ENCODE peak calls at places on chromosomes 6 and 20, in ten cellular contexts. B is mucosa of descending colon; A is iris pigment epithelial cell; G is activated naive CD4-positive, alpha-beta T cell treated with anti-CD3 and anti-CD28 coated beads, Interleukin-2, amount 50 U/mL, for 72 hours; S is head of caudate nucleus; O is foreskin fibroblast; D is HEK293T; T is neural crest cell; Z is psoas muscle; M is ovary. U is an unnamed sample.

GRCh38 chr20:16608265-16608636 is 35.0 kb upstream of the KIF16B start:
- DNase-seq in B (no peak), A (no peak), G (no peak), S (no peak), O (no peak), D (no peak), T (no peak), Z (no peak), M (no peak), U (no peak)

GRCh38 chr6:160454303-160454702 is 106.1 kb downstream of the SLC22A3 start:
- DNase-seq in B (no peak), A (no peak), G (no peak), S (no peak), O (no peak), D (no peak), T (no peak), Z (no peak), M (no peak), U (no peak)

GRCh38 chr20:31607640-31608255 is 2.7 kb downstream of the ID1 start:
- DNase-seq in B (no peak), A (peak; percentile 48), G (no peak), S (no peak), O (peak; percentile 34), D (no peak), T (no peak), Z (no peak), M (no peak), U (no peak)

GRCh38 chr6:41581381-41581991 is 35.3 kb downstream of the FOXP4 start:
- DNase-seq in B (no peak), A (peak; percentile 91), G (no peak), S (no peak), O (peak; percentile 91), D (no peak), T (no peak), Z (peak; percentile 75), M (no peak), U (no peak)

GRCh38 chr20:56245761-56246160 is 2.8 kb upstream of the MC3R start:
- DNase-seq in B (no peak), A (no peak), G (no peak), S (no peak), O (no peak), D (no peak), T (no peak), Z (no peak), M (no peak), U (no peak)

GRCh38 chr6:125511809-125512341 is 210.1 kb upstream of the HDDC2 start:
- DNase-seq in B (no peak), A (peak; percentile 18), G (no peak), S (no peak), O (peak; percentile 57), D (no peak), T (no peak), Z (no peak), M (no peak), U (no peak)

GRCh38 chr6:169832247-169832948 is 81.0 kb downstream of the ERMARD start:
- DNase-seq in B (no peak), A (no peak), G (no peak), S (no peak), O (no peak), D (no peak), T (no peak), Z (no peak), M (no peak), U (no peak)

GRCh38 chr6:161143663-161144430 is 130.0 kb downstream of the AGPAT4 start:
- DNase-seq in B (no peak), A (no peak), G (no peak), S (no peak), O (no peak), D (no peak), T (no peak), Z (no peak), M (no peak), U (no peak)

GRCh38 chr6:93136111-93136510 is 283.2 kb downstream of the EPHA7 start:
- DNase-seq in B (no peak), A (no peak), G (no peak), S (no peak), O (no peak), D (no peak), T (no peak), Z (no peak), M (no peak), U (no peak)

GRCh38 chr6:160058603-160059215 is 62.9 kb upstream of the SLC22A1 start:
- DNase-seq in B (no peak), A (no peak), G (no peak), S (no peak), O (no peak), D (no peak), T (no peak), Z (no peak), M (no peak), U (no peak)

GRCh38 chr6:43491750-43492661 is 14.6 kb downstream of the TJAP1 start:
- DNase-seq in B (peak; percentile 76), A (peak; percentile 83), G (no peak), S (peak; percentile 96), O (peak; percentile 95), D (no peak), T (no peak), Z (peak; percentile 95), M (peak; percentile 87), U (no peak)

GRCh38 chr20:62537649-62538292 is 62.0 kb upstream of the GATA5 start:
- DNase-seq in B (no peak), A (no peak), G (no peak), S (no peak), O (no peak), D (no peak), T (no peak), Z (no peak), M (no peak), U (no peak)

GRCh38 chr6:105859441-105859840 is 226.7 kb upstream of the PRDM1 start:
- DNase-seq in B (no peak), A (no peak), G (no peak), S (no peak), O (no peak), D (no peak), T (no peak), Z (no peak), M (no peak), U (no peak)

GRCh38 chr20:10784337-10785183 is 110.8 kb upstream of the JAG1 start:
- DNase-seq in B (no peak), A (peak; percentile 21), G (no peak), S (no peak), O (no peak), D (no peak), T (no peak), Z (no peak), M (no peak), U (no peak)

GRCh38 chr6:116370717-116371383 is at the start of gene DSE:
- DNase-seq in B (peak; percentile 90), A (peak; percentile 93), G (peak; percentile 42), S (peak; percentile 80), O (peak; percentile 92), D (peak; percentile 76), T (peak; percentile 54), Z (peak; percentile 91), M (peak; percentile 92), U (no peak)

GRCh38 chr20:62539208-62539607 is 63.4 kb upstream of the GATA5 start:
- DNase-seq in B (no peak), A (no peak), G (no peak), S (no peak), O (peak; percentile 38), D (no peak), T (no peak), Z (no peak), M (no peak), U (no peak)

GRCh38 chr20:49045440-49046086 is 549 bp upstream of the CSE1L start:
- DNase-seq in B (peak; percentile 69), A (no peak), G (no peak), S (peak; percentile 36), O (peak; percentile 36), D (no peak), T (no peak), Z (peak; percentile 67), M (no peak), U (peak; percentile 33)

GRCh38 chr6:1689141-1689540 is 79.4 kb downstream of the FOXC1 start:
- DNase-seq in B (no peak), A (peak; percentile 27), G (no peak), S (no peak), O (peak; percentile 51), D (no peak), T (no peak), Z (no peak), M (no peak), U (no peak)

GRCh38 chr20:2713285-2713684 is 20.7 kb downstream of the EBF4 start:
- DNase-seq in B (no peak), A (no peak), G (no peak), S (no peak), O (no peak), D (no peak), T (no peak), Z (no peak), M (no peak), U (no peak)

GRCh38 chr20:13396036-13396435 is 175.0 kb downstream of the ISM1 start:
- DNase-seq in B (no peak), A (peak; percentile 32), G (no peak), S (no peak), O (peak; percentile 28), D (no peak), T (no peak), Z (no peak), M (no peak), U (no peak)

GRCh38 chr6:159525445-159526031 is 167.5 kb downstream of the SOD2 start:
- DNase-seq in B (no peak), A (no peak), G (no peak), S (no peak), O (no peak), D (no peak), T (no peak), Z (no peak), M (no peak), U (no peak)

GRCh38 chr20:44961024-44961866 is 1.0 kb upstream of the TOMM34 start:
- DNase-seq in B (no peak), A (no peak), G (no peak), S (no peak), O (peak; percentile 25), D (no peak), T (no peak), Z (no peak), M (no peak), U (no peak)

GRCh38 chr6:6869084-6869483 is 238.7 kb upstream of the RREB1 start:
- DNase-seq in B (no peak), A (no peak), G (no peak), S (no peak), O (no peak), D (no peak), T (no peak), Z (no peak), M (no peak), U (no peak)

GRCh38 chr6:6927437-6928361 is 180.1 kb upstream of the RREB1 start:
- DNase-seq in B (no peak), A (no peak), G (no peak), S (no peak), O (no peak), D (no peak), T (no peak), Z (peak; percentile 86), M (peak; percentile 71), U (no peak)

GRCh38 chr6:162864901-162865300 is 137.1 kb downstream of the PACRG start:
- DNase-seq in B (no peak), A (no peak), G (no peak), S (no peak), O (no peak), D (no peak), T (no peak), Z (no peak), M (no peak), U (no peak)

GRCh38 chr6:133301739-133302138 is 60.6 kb downstream of the EYA4 start:
- DNase-seq in B (no peak), A (peak; percentile 35), G (no peak), S (no peak), O (no peak), D (no peak), T (no peak), Z (no peak), M (no peak), U (no peak)

GRCh38 chr6:50713226-50713625 is at the start of gene TFAP2D:
- DNase-seq in B (no peak), A (no peak), G (no peak), S (no peak), O (no peak), D (no peak), T (no peak), Z (no peak), M (no peak), U (no peak)

GRCh38 chr20:25259358-25259757 is 11.5 kb downstream of the PYGB start:
- DNase-seq in B (no peak), A (no peak), G (no peak), S (no peak), O (no peak), D (no peak), T (no peak), Z (no peak), M (no peak), U (no peak)

U was measured in stimulated activated CD4-positive, alpha-beta T cell treated with anti-CD3 and anti-CD28 coated beads, TNF-alpha, amount 100 ng/mL, for 24 hours.